ENCODE peak calls at places on chromosomes 3 and 15, in nine cellular contexts. V is AG04450, G is A673, T is foreskin fibroblast, M is psoas muscle, Y is neural crest cell, O is H9, U is uterus, K is coronary artery. I is an unnamed sample.

GRCh38 chr15:69997701-69998273 is 99.9 kb downstream of the TLE3 start:
- DNase-seq in M (peak), K (no peak), T (peak), O (no peak), G (peak), Y (no peak), V (no peak), U (no peak), I (no peak)

GRCh38 chr3:188158731-188159355 is 4.9 kb downstream of the LPP start:
- DNase-seq in G (no peak), U (no peak), K (no peak), T (no peak), O (no peak), M (no peak), V (no peak), Y (no peak), I (no peak)

GRCh38 chr15:78811825-78812183 is 540 bp upstream of the ADAMTS7 start:
- DNase-seq in Y (no peak), M (peak), U (no peak), O (no peak), V (no peak), T (no peak), G (no peak), K (no peak), I (no peak)

GRCh38 chr3:10459954-10460754 is 45.2 kb downstream of the ATP2B2 start:
- DNase-seq in O (peak), K (no peak), T (peak), U (peak), V (peak), Y (peak), M (peak), G (peak), I (peak)

GRCh38 chr3:8813411-8813810 is 44.0 kb upstream of the OXTR start:
- DNase-seq in U (no peak), V (no peak), G (no peak), Y (no peak), O (no peak), T (no peak), K (no peak), M (no peak), I (no peak)

GRCh38 chr3:47000198-47000815 is 20.8 kb downstream of the NBEAL2 start:
- DNase-seq in Y (no peak), V (no peak), M (peak), O (no peak), U (no peak), K (no peak), G (no peak), T (peak), I (peak)

GRCh38 chr3:65597952-65598413 is 440.7 kb downstream of the MAGI1 start:
- DNase-seq in O (peak), T (no peak), M (no peak), Y (peak), G (no peak), K (no peak), U (no peak), V (no peak), I (no peak)

GRCh38 chr3:53166781-53167291 is 5.8 kb downstream of the PRKCD start:
- DNase-seq in O (no peak), T (peak), K (no peak), M (peak), V (peak), Y (no peak), U (peak), G (no peak), I (peak)

GRCh38 chr15:100348578-100348977 is 6.8 kb upstream of the ADAMTS17 start:
- DNase-seq in Y (no peak), O (no peak), U (no peak), V (no peak), M (no peak), T (no peak), G (no peak), K (no peak), I (no peak)

GRCh38 chr3:105965384-105965783 is 96.6 kb upstream of the CBLB start:
- DNase-seq in O (no peak), T (peak), V (no peak), M (no peak), K (no peak), U (no peak), Y (no peak), G (no peak), I (no peak)

GRCh38 chr3:90056633-90057032 is 949.2 kb downstream of the EPHA3 start:
- DNase-seq in O (no peak), K (no peak), M (no peak), G (no peak), U (no peak), V (no peak), Y (no peak), T (no peak), I (no peak)

GRCh38 chr3:38536686-38537085 is 40.5 kb downstream of the EXOG start:
- DNase-seq in K (no peak), V (no peak), U (no peak), M (no peak), T (no peak), G (no peak), O (no peak), Y (no peak), I (no peak)

GRCh38 chr3:64073362-64073761 is 50.1 kb upstream of the PSMD6 start:
- DNase-seq in U (no peak), V (no peak), K (no peak), Y (no peak), T (peak), M (no peak), O (no peak), G (no peak), I (no peak)

GRCh38 chr3:72487078-72487765 is 361.0 kb downstream of the SHQ1 start:
- DNase-seq in T (peak), V (peak), Y (no peak), M (peak), G (peak), U (peak), K (peak), O (peak), I (peak)

GRCh38 chr15:76799760-76800159 is 105.4 kb downstream of the SCAPER start:
- DNase-seq in M (no peak), G (no peak), U (no peak), K (no peak), T (peak), Y (no peak), V (peak), O (no peak), I (peak)

GRCh38 chr3:123876858-123877257 is 7.3 kb downstream of the MYLK start:
- DNase-seq in M (no peak), K (no peak), U (no peak), Y (no peak), G (no peak), O (no peak), V (no peak), T (no peak), I (no peak)

GRCh38 chr3:104523136-104523535 is 843.6 kb upstream of the ALCAM start:
- DNase-seq in Y (no peak), T (no peak), G (no peak), O (no peak), M (no peak), U (no peak), K (no peak), V (no peak), I (no peak)

GRCh38 chr15:31472636-31473383 is 146.2 kb downstream of the KLF13 start:
- DNase-seq in O (peak), T (peak), K (peak), U (peak), Y (no peak), V (no peak), G (no peak), M (no peak), I (no peak)

GRCh38 chr3:159616234-159616825 is 372.3 kb upstream of the IL12A start:
- DNase-seq in K (no peak), M (no peak), U (peak), T (peak), O (peak), G (peak), Y (no peak), V (no peak), I (peak)

GRCh38 chr3:14481018-14481645 is 59.0 kb downstream of the GRIP2 start:
- DNase-seq in G (no peak), T (no peak), K (no peak), O (no peak), V (no peak), M (no peak), U (no peak), Y (no peak), I (no peak)

GRCh38 chr15:78923480-78924360 is 21.1 kb downstream of the CTSH start:
- DNase-seq in T (no peak), V (no peak), K (no peak), M (no peak), Y (no peak), O (no peak), G (no peak), U (no peak), I (no peak)

GRCh38 chr3:38992117-38992779 is 59.5 kb downstream of the SCN11A start:
- DNase-seq in K (no peak), Y (no peak), M (no peak), G (peak), U (no peak), T (peak), V (peak), O (no peak), I (peak)

GRCh38 chr3:114319453-114319852 is 25.6 kb downstream of the TIGIT start:
- DNase-seq in G (peak), T (peak), K (no peak), M (no peak), Y (no peak), U (no peak), V (peak), O (peak), I (peak)

GRCh38 chr3:127697531-127698240 is 24.9 kb downstream of the ABTB1 start:
- DNase-seq in V (peak), M (peak), T (peak), O (peak), U (peak), G (peak), K (peak), Y (peak), I (peak)

GRCh38 chr15:101127503-101128076 is 124.3 kb downstream of the CHSY1 start:
- DNase-seq in K (peak), U (peak), T (peak), G (peak), O (no peak), Y (no peak), V (peak), M (peak), I (peak)

GRCh38 chr3:70550723-70551319 is 238.4 kb upstream of the MDFIC2 start:
- DNase-seq in Y (peak), G (peak), V (no peak), O (peak), T (peak), M (peak), U (peak), K (no peak), I (peak)

GRCh38 chr3:16884748-16885587 is at the start of gene PLCL2:
- DNase-seq in V (no peak), M (peak), K (peak), U (peak), O (peak), T (peak), Y (peak), G (peak), I (peak)

GRCh38 chr3:157156844-157157635 is 2.9 kb downstream of the CCNL1 start:
- DNase-seq in U (no peak), Y (no peak), O (no peak), V (no peak), G (peak), M (no peak), T (no peak), K (no peak), I (no peak)

GRCh38 chr15:64813075-64813474 is 12.4 kb downstream of the PIF1 start:
- DNase-seq in T (no peak), M (no peak), O (peak), G (no peak), U (no peak), Y (no peak), V (no peak), K (no peak), I (no peak)

GRCh38 chr15:42226648-42227047 is 18.5 kb upstream of the VPS39 start:
- DNase-seq in U (no peak), T (no peak), O (no peak), V (no peak), Y (no peak), G (no peak), M (no peak), K (no peak), I (no peak)

GRCh38 chr15:26838742-26839460 is 28.0 kb upstream of the GABRA5 start:
- DNase-seq in Y (peak), V (no peak), K (no peak), T (no peak), U (no peak), G (no peak), M (no peak), O (peak), I (no peak)

GRCh38 chr15:80991446-80991845 is 1.8 kb upstream of the MESD start:
- DNase-seq in K (peak), U (peak), M (peak), O (no peak), Y (no peak), T (peak), V (no peak), G (no peak), I (no peak)

GRCh38 chr3:113274959-113275556 is 63.7 kb downstream of the BOC start:
- DNase-seq in O (peak), G (no peak), Y (no peak), K (no peak), M (no peak), T (no peak), V (no peak), U (peak), I (no peak)

GRCh38 chr3:122942937-122943827 is 84.4 kb downstream of the SEMA5B start:
- DNase-seq in K (no peak), Y (peak), M (peak), U (peak), G (peak), O (peak), V (peak), T (peak), I (peak)

GRCh38 chr3:41102053-41102556 is 97.2 kb upstream of the CTNNB1 start:
- DNase-seq in T (no peak), K (no peak), U (no peak), O (no peak), M (no peak), G (no peak), Y (no peak), V (no peak), I (no peak)

GRCh38 chr3:124601189-124601588 is 129.1 kb upstream of the UMPS start:
- DNase-seq in O (no peak), K (no peak), V (no peak), U (no peak), G (no peak), Y (no peak), M (no peak), T (no peak), I (no peak)

GRCh38 chr3:105613120-105613519 is 246.4 kb downstream of the ALCAM start:
- DNase-seq in Y (no peak), T (no peak), V (no peak), U (no peak), O (peak), K (no peak), G (peak), M (no peak), I (no peak)

GRCh38 chr15:25773248-25773647 is 89.9 kb downstream of the ATP10A start:
- DNase-seq in T (no peak), M (no peak), Y (no peak), G (no peak), U (no peak), K (no peak), O (no peak), V (no peak), I (no peak)

GRCh38 chr3:64342940-64343691 is 117.8 kb upstream of the PRICKLE2 start:
- DNase-seq in M (no peak), V (peak), T (peak), K (no peak), U (no peak), O (no peak), G (no peak), Y (no peak), I (peak)

GRCh38 chr3:17905996-17906395 is 163.6 kb upstream of the TBC1D5 start:
- DNase-seq in M (no peak), G (no peak), V (no peak), Y (no peak), T (no peak), O (no peak), U (no peak), K (no peak), I (no peak)
- TF ChIP-seq CTCF in M (no peak), G (no peak), V (no peak), Y (no peak), T (no peak), O (no peak), U (no peak), K (no peak), I (no peak)

GRCh38 chr15:29410342-29410741 is 140.7 kb upstream of the NSMCE3 start:
- DNase-seq in M (no peak), K (no peak), V (no peak), U (no peak), Y (no peak), T (no peak), G (no peak), O (no peak), I (no peak)

GRCh38 chr15:29405564-29405963 is 135.9 kb upstream of the NSMCE3 start:
- DNase-seq in Y (no peak), G (no peak), K (no peak), T (no peak), O (no peak), V (no peak), M (no peak), U (no peak), I (no peak)

GRCh38 chr15:29411299-29411698 is 141.7 kb upstream of the NSMCE3 start:
- DNase-seq in M (no peak), U (no peak), Y (no peak), O (no peak), G (no peak), V (no peak), K (no peak), T (no peak), I (no peak)

GRCh38 chr15:29409890-29410289 is 140.3 kb upstream of the NSMCE3 start:
- DNase-seq in T (no peak), K (no peak), O (no peak), M (no peak), G (no peak), V (no peak), U (no peak), Y (no peak), I (no peak)
- TF ChIP-seq CTCF in T (no peak), K (no peak), O (no peak), M (no peak), G (no peak), V (no peak), U (no peak), Y (no peak), I (no peak)

DNA sequence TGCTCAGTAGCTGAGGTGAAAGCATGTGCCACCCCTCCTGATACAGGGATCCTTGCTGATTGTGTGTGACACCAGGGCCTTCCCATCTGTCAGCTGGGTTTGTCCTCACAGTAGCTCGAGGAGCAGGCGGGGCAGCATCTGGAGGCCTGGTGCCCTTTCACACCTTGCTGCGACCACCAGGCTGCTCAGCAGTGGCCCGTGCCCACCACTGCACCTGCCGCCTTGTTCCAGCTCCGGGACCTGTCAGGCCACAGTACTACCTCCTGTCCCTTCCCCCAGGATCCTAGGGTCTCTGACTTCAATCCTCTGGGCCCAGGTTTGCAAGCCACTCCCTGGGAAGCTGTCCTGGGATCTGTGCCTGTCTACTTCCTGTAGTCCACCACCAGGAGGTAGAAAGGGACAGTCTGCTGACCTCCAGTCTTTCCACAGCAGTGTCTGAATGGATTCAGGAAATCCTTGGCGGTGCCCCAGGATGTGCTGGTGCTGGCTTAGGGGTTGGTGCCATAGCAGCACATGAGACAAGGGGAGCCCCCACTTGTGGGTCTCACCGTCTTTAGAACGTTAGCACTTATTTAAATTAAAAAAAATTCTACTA is 27.5 kb downstream of the APBA2 start:
- DNase-seq in G (no peak), U (no peak), K (no peak), Y (no peak), T (no peak), O (no peak), M (no peak), V (no peak), I (no peak)
- TF ChIP-seq CTCF in G (no peak), U (no peak), K (no peak), Y (no peak), T (no peak), O (peak), M (no peak), V (peak), I (peak)

DNA sequence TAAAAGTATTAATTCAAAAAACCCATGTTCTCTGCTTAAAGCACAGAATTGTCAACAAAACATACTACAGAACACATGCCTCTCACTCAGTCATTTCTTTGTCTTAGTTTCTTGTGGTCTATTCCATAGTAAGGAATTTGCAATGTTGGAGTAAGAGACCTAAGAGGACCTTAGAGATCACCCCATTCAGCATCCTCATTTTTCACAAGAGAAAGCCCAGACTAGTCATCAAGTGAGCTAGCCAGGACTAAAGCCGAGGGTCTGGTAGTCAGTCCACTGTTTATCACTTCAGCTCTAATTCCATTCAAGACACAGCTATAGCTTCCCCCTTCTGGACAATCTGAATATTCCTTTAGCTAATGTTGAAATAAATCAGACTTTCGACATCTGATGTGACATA is 601.1 kb downstream of the FHIT start:
- DNase-seq in T (no peak), K (no peak), Y (no peak), M (no peak), U (no peak), G (no peak), V (no peak), O (no peak), I (no peak)
- TF ChIP-seq CTCF in T (no peak), K (no peak), Y (no peak), M (no peak), U (no peak), G (no peak), V (peak), O (no peak), I (no peak)

GRCh38 chr3:180563411-180563810 is 38.6 kb upstream of the TTC14 start:
- DNase-seq in K (no peak), M (no peak), Y (no peak), O (no peak), V (no peak), G (no peak), U (no peak), T (no peak), I (no peak)
- TF ChIP-seq CTCF in K (no peak), M (no peak), Y (no peak), O (no peak), V (no peak), G (no peak), U (no peak), T (no peak), I (no peak)

GRCh38 chr3:2166552-2166951 is 67.9 kb downstream of the CNTN4 start:
- DNase-seq in V (no peak), O (no peak), G (peak), T (no peak), K (no peak), Y (no peak), U (no peak), M (no peak), I (no peak)
- TF ChIP-seq CTCF in V (no peak), O (peak), G (peak), T (no peak), K (no peak), Y (peak), U (no peak), M (no peak), I (no peak)